ENCODE peak calls at places on chromosomes 12 and 14, in eight cellular contexts. One of them, this sample, is unnamed.
A peak's percentile ranks its signal among the peaks of the same experiment; 100 is the strongest.

GRCh38 chr12:28110329-28110728 is 79.9 kb upstream of the CCDC91 start:
- DNase-seq in right cardiac atrium: no peak
- DNase-seq in tibial artery: no peak
- DNase-seq in small intestine: no peak
- DNase-seq in H9: no peak
- DNase-seq in mammary epithelial cell: no peak
- DNase-seq in PC-3: peak; percentile 39
- DNase-seq in BE2C: no peak
- DNase-seq in this sample: no peak

GRCh38 chr12:77686760-77687159 is 143.9 kb upstream of the NAV3 start:
- DNase-seq in right cardiac atrium: no peak
- DNase-seq in tibial artery: no peak
- DNase-seq in small intestine: no peak
- DNase-seq in H9: no peak
- DNase-seq in mammary epithelial cell: no peak
- DNase-seq in PC-3: no peak
- DNase-seq in BE2C: no peak
- DNase-seq in this sample: no peak

GRCh38 chr12:107570721-107571120 is 114.9 kb upstream of the PWP1 start:
- DNase-seq in right cardiac atrium: no peak
- DNase-seq in tibial artery: no peak
- DNase-seq in small intestine: peak; percentile 89
- DNase-seq in H9: no peak
- DNase-seq in mammary epithelial cell: no peak
- DNase-seq in PC-3: peak; percentile 28
- DNase-seq in BE2C: peak; percentile 59
- DNase-seq in this sample: no peak

GRCh38 chr12:93877446-93877845 is 200.3 kb downstream of the CRADD start:
- DNase-seq in right cardiac atrium: no peak
- DNase-seq in tibial artery: no peak
- DNase-seq in small intestine: no peak
- DNase-seq in H9: no peak
- DNase-seq in mammary epithelial cell: no peak
- DNase-seq in PC-3: no peak
- DNase-seq in BE2C: no peak
- DNase-seq in this sample: no peak

GRCh38 chr14:104950021-104950420 is 25.3 kb downstream of the PLD4 start:
- DNase-seq in right cardiac atrium: no peak
- DNase-seq in tibial artery: no peak
- DNase-seq in small intestine: no peak
- DNase-seq in H9: no peak
- DNase-seq in mammary epithelial cell: no peak
- DNase-seq in PC-3: no peak
- DNase-seq in BE2C: no peak
- DNase-seq in this sample: peak; percentile 61

GRCh38 chr12:62760779-62761178 is 174.2 kb downstream of the PPM1H start:
- DNase-seq in right cardiac atrium: no peak
- DNase-seq in tibial artery: no peak
- DNase-seq in small intestine: peak; percentile 81
- DNase-seq in H9: no peak
- DNase-seq in mammary epithelial cell: no peak
- DNase-seq in PC-3: no peak
- DNase-seq in BE2C: no peak
- DNase-seq in this sample: no peak

GRCh38 chr12:32917094-32917611 is 20.6 kb upstream of the PKP2 start:
- DNase-seq in right cardiac atrium: no peak
- DNase-seq in tibial artery: no peak
- DNase-seq in small intestine: no peak
- DNase-seq in H9: no peak
- DNase-seq in mammary epithelial cell: peak; percentile 90
- DNase-seq in PC-3: peak; percentile 72
- DNase-seq in BE2C: no peak
- DNase-seq in this sample: no peak

GRCh38 chr12:58919271-58920101 is 818 bp downstream of the LRIG3 start:
- DNase-seq in right cardiac atrium: no peak
- DNase-seq in tibial artery: peak; percentile 75
- DNase-seq in small intestine: peak; percentile 74
- DNase-seq in H9: peak; percentile 40
- DNase-seq in mammary epithelial cell: peak; percentile 76
- DNase-seq in PC-3: peak; percentile 48
- DNase-seq in BE2C: no peak
- DNase-seq in this sample: no peak

GRCh38 chr14:53757732-53758131 is 198.9 kb downstream of the BMP4 start:
- DNase-seq in right cardiac atrium: no peak
- DNase-seq in tibial artery: no peak
- DNase-seq in small intestine: no peak
- DNase-seq in H9: no peak
- DNase-seq in mammary epithelial cell: no peak
- DNase-seq in PC-3: no peak
- DNase-seq in BE2C: no peak
- DNase-seq in this sample: no peak

GRCh38 chr14:22556990-22557623 is 31.9 kb downstream of the DAD1 start:
- DNase-seq in right cardiac atrium: peak; percentile 89
- DNase-seq in tibial artery: peak; percentile 91
- DNase-seq in small intestine: peak; percentile 72
- DNase-seq in H9: peak; percentile 87
- DNase-seq in mammary epithelial cell: peak; percentile 67
- DNase-seq in PC-3: peak; percentile 78
- DNase-seq in BE2C: peak; percentile 89
- DNase-seq in this sample: peak; percentile 95
- H3K4me1 ChIP-seq in right cardiac atrium: peaks cover 2% of the 10 kb centered on the region
- H3K4me1 ChIP-seq in tibial artery: peaks cover 7% of the 10 kb centered on the region
- H3K4me1 ChIP-seq in small intestine: peaks cover 2% of the 10 kb centered on the region
- H3K4me1 ChIP-seq in H9: no peaks in the 10 kb centered on the region
- H3K4me1 ChIP-seq in mammary epithelial cell: peaks cover 28% of the 10 kb centered on the region
- H3K4me1 ChIP-seq in PC-3: peaks cover 51% of the 10 kb centered on the region
- H3K4me1 ChIP-seq in BE2C: peaks cover 10% of the 10 kb centered on the region
- H3K4me1 ChIP-seq in this sample: peaks cover 29% of the 10 kb centered on the region

GRCh38 chr14:34035934-34036250 is 85.0 kb upstream of the EGLN3 start:
- DNase-seq in right cardiac atrium: no peak
- DNase-seq in tibial artery: no peak
- DNase-seq in small intestine: no peak
- DNase-seq in H9: no peak
- DNase-seq in mammary epithelial cell: no peak
- DNase-seq in PC-3: no peak
- DNase-seq in BE2C: no peak
- DNase-seq in this sample: no peak
- H3K4me1 ChIP-seq in right cardiac atrium: peaks cover 15% of the 10 kb centered on the region
- H3K4me1 ChIP-seq in tibial artery: no peaks in the 10 kb centered on the region
- H3K4me1 ChIP-seq in small intestine: peaks cover 3% of the 10 kb centered on the region
- H3K4me1 ChIP-seq in H9: no peaks in the 10 kb centered on the region
- H3K4me1 ChIP-seq in mammary epithelial cell: peaks cover 41% of the 10 kb centered on the region
- H3K4me1 ChIP-seq in PC-3: no peaks in the 10 kb centered on the region
- H3K4me1 ChIP-seq in BE2C: peaks cover 9% of the 10 kb centered on the region
- H3K4me1 ChIP-seq in this sample: no peaks in the 10 kb centered on the region

GRCh38 chr12:98182791-98183190 is 332.6 kb upstream of the TMPO start:
- DNase-seq in right cardiac atrium: no peak
- DNase-seq in tibial artery: no peak
- DNase-seq in small intestine: no peak
- DNase-seq in H9: no peak
- DNase-seq in mammary epithelial cell: no peak
- DNase-seq in PC-3: no peak
- DNase-seq in BE2C: no peak
- DNase-seq in this sample: no peak

GRCh38 chr12:98185606-98186005 is 329.8 kb upstream of the TMPO start:
- DNase-seq in right cardiac atrium: no peak
- DNase-seq in tibial artery: no peak
- DNase-seq in small intestine: no peak
- DNase-seq in H9: no peak
- DNase-seq in mammary epithelial cell: peak; percentile 3
- DNase-seq in PC-3: no peak
- DNase-seq in BE2C: no peak
- DNase-seq in this sample: no peak

GRCh38 chr12:98188649-98189048 is 326.7 kb upstream of the TMPO start:
- DNase-seq in right cardiac atrium: no peak
- DNase-seq in tibial artery: no peak
- DNase-seq in small intestine: no peak
- DNase-seq in H9: no peak
- DNase-seq in mammary epithelial cell: no peak
- DNase-seq in PC-3: peak; percentile 2
- DNase-seq in BE2C: no peak
- DNase-seq in this sample: no peak
- H3K4me1 ChIP-seq in right cardiac atrium: no peaks in the 10 kb centered on the region
- H3K4me1 ChIP-seq in tibial artery: no peaks in the 10 kb centered on the region
- H3K4me1 ChIP-seq in small intestine: no peaks in the 10 kb centered on the region
- H3K4me1 ChIP-seq in H9: no peaks in the 10 kb centered on the region
- H3K4me1 ChIP-seq in mammary epithelial cell: no peaks in the 10 kb centered on the region
- H3K4me1 ChIP-seq in PC-3: no peaks in the 10 kb centered on the region
- H3K4me1 ChIP-seq in BE2C: no peaks in the 10 kb centered on the region
- H3K4me1 ChIP-seq in this sample: no peaks in the 10 kb centered on the region

GRCh38 chr12:112160611-112161010 is 35.3 kb downstream of the TRAFD1 start:
- DNase-seq in right cardiac atrium: no peak
- DNase-seq in tibial artery: no peak
- DNase-seq in small intestine: no peak
- DNase-seq in H9: no peak
- DNase-seq in mammary epithelial cell: no peak
- DNase-seq in PC-3: no peak
- DNase-seq in BE2C: no peak
- DNase-seq in this sample: no peak
- H3K4me1 ChIP-seq in right cardiac atrium: no peaks in the 10 kb centered on the region
- H3K4me1 ChIP-seq in tibial artery: no peaks in the 10 kb centered on the region
- H3K4me1 ChIP-seq in small intestine: no peaks in the 10 kb centered on the region
- H3K4me1 ChIP-seq in H9: no peaks in the 10 kb centered on the region
- H3K4me1 ChIP-seq in mammary epithelial cell: no peaks in the 10 kb centered on the region
- H3K4me1 ChIP-seq in PC-3: no peaks in the 10 kb centered on the region
- H3K4me1 ChIP-seq in BE2C: no peaks in the 10 kb centered on the region
- H3K4me1 ChIP-seq in this sample: no peaks in the 10 kb centered on the region

DNA sequence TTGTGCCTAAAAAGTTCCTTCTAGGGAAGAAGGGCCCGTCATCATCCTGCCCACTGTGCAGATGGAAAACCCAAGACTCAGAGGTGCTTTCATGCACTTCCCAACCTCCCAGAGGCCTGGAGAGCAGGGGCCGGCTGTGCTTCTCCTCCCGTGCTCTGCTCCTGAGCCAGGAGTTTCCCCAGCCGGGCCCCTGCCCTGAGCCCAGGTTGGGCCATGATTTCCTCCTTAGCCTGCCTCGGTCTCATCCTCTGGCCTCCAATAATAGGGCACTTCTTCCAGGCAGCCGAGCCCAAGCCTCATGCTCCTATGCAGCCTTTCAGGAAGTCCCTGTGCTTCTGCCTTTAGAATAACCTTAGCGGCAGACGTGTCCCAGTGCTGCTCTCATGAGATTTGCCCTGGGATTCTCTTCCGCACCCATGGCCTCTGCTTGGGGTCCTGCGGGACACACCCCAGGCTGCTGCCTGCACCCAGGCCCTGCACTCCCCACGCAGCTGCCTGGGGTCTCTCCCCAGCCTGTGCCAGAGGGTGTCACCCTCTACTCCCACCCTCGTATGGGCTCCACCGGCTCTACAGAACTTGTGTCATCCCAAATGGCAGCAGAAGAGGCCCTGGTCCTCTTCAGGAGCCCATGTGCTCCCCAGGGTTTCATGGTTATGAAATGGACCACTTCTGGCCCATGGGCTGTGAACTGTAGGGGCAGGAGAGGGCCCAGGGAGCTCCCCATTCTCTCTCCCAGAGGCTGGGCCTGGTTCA is 359.3 kb downstream of the ADGRD1 start:
- DNase-seq in right cardiac atrium: no peak
- DNase-seq in tibial artery: no peak
- DNase-seq in small intestine: no peak
- DNase-seq in H9: no peak
- DNase-seq in mammary epithelial cell: no peak
- DNase-seq in PC-3: no peak
- DNase-seq in BE2C: no peak
- DNase-seq in this sample: no peak
- H3K4me1 ChIP-seq in right cardiac atrium: no peaks in the 10 kb centered on the region
- H3K4me1 ChIP-seq in tibial artery: no peaks in the 10 kb centered on the region
- H3K4me1 ChIP-seq in small intestine: no peaks in the 10 kb centered on the region
- H3K4me1 ChIP-seq in H9: peaks cover 3% of the 10 kb centered on the region
- H3K4me1 ChIP-seq in mammary epithelial cell: no peaks in the 10 kb centered on the region
- H3K4me1 ChIP-seq in PC-3: no peaks in the 10 kb centered on the region
- H3K4me1 ChIP-seq in BE2C: no peaks in the 10 kb centered on the region
- H3K4me1 ChIP-seq in this sample: no peaks in the 10 kb centered on the region

GRCh38 chr14:60257862-60258261 is 8.8 kb downstream of the PPM1A start:
- DNase-seq in right cardiac atrium: no peak
- DNase-seq in tibial artery: no peak
- DNase-seq in small intestine: no peak
- DNase-seq in H9: no peak
- DNase-seq in mammary epithelial cell: no peak
- DNase-seq in PC-3: no peak
- DNase-seq in BE2C: no peak
- DNase-seq in this sample: no peak
- H3K4me1 ChIP-seq in right cardiac atrium: peaks cover 2% of the 10 kb centered on the region
- H3K4me1 ChIP-seq in tibial artery: peaks cover 11% of the 10 kb centered on the region
- H3K4me1 ChIP-seq in small intestine: peaks cover 1% of the 10 kb centered on the region
- H3K4me1 ChIP-seq in H9: no peaks in the 10 kb centered on the region
- H3K4me1 ChIP-seq in mammary epithelial cell: no peaks in the 10 kb centered on the region
- H3K4me1 ChIP-seq in PC-3: peaks cover 15% of the 10 kb centered on the region
- H3K4me1 ChIP-seq in BE2C: no peaks in the 10 kb centered on the region
- H3K4me1 ChIP-seq in this sample: peaks cover 8% of the 10 kb centered on the region

GRCh38 chr12:95976416-95976832 is 19.7 kb downstream of the HAL start:
- DNase-seq in right cardiac atrium: no peak
- DNase-seq in tibial artery: no peak
- DNase-seq in small intestine: no peak
- DNase-seq in H9: no peak
- DNase-seq in mammary epithelial cell: peak; percentile 64
- DNase-seq in PC-3: peak; percentile 46
- DNase-seq in BE2C: no peak
- DNase-seq in this sample: no peak
- H3K4me1 ChIP-seq in right cardiac atrium: no peaks in the 10 kb centered on the region
- H3K4me1 ChIP-seq in tibial artery: no peaks in the 10 kb centered on the region
- H3K4me1 ChIP-seq in small intestine: no peaks in the 10 kb centered on the region
- H3K4me1 ChIP-seq in H9: peaks cover 2% of the 10 kb centered on the region
- H3K4me1 ChIP-seq in mammary epithelial cell: peaks cover 5% of the 10 kb centered on the region
- H3K4me1 ChIP-seq in PC-3: no peaks in the 10 kb centered on the region
- H3K4me1 ChIP-seq in BE2C: no peaks in the 10 kb centered on the region
- H3K4me1 ChIP-seq in this sample: no peaks in the 10 kb centered on the region

DNA sequence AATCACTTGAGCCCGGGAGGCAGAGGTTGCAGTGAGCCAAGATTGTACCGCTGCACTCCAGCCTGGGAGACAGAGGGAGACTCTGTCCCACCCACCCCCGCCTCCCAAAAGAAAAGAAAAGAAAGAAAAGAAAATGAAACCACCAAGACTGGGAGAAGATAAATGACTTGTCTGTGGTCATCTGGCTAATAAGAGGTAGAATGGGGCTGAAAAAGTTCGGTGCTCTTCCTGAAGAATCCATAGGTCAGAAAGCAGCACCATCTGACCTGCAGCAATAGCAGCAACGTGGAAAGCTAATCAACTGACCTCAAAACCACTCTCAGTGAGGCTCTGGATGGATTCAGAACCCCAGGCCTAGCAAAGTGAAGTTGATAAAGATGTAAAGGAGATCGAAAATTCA is 25.2 kb downstream of the SSH1 start:
- DNase-seq in right cardiac atrium: no peak
- DNase-seq in tibial artery: no peak
- DNase-seq in small intestine: no peak
- DNase-seq in H9: no peak
- DNase-seq in mammary epithelial cell: no peak
- DNase-seq in PC-3: no peak
- DNase-seq in BE2C: no peak
- DNase-seq in this sample: no peak
- H3K4me1 ChIP-seq in right cardiac atrium: peaks cover 40% of the 10 kb centered on the region
- H3K4me1 ChIP-seq in tibial artery: peaks cover 51% of the 10 kb centered on the region
- H3K4me1 ChIP-seq in small intestine: no peaks in the 10 kb centered on the region
- H3K4me1 ChIP-seq in H9: peaks cover 5% of the 10 kb centered on the region
- H3K4me1 ChIP-seq in mammary epithelial cell: peaks cover 46% of the 10 kb centered on the region
- H3K4me1 ChIP-seq in PC-3: peaks cover 19% of the 10 kb centered on the region
- H3K4me1 ChIP-seq in BE2C: peaks cover 5% of the 10 kb centered on the region
- H3K4me1 ChIP-seq in this sample: peaks cover 18% of the 10 kb centered on the region

GRCh38 chr12:111363578-111363977 is 5.3 kb downstream of the PHETA1 start:
- DNase-seq in right cardiac atrium: no peak
- DNase-seq in tibial artery: no peak
- DNase-seq in small intestine: no peak
- DNase-seq in H9: no peak
- DNase-seq in mammary epithelial cell: no peak
- DNase-seq in PC-3: no peak
- DNase-seq in BE2C: no peak
- DNase-seq in this sample: no peak
- H3K4me1 ChIP-seq in right cardiac atrium: no peaks in the 10 kb centered on the region
- H3K4me1 ChIP-seq in tibial artery: peaks cover 8% of the 10 kb centered on the region
- H3K4me1 ChIP-seq in small intestine: peaks cover 2% of the 10 kb centered on the region
- H3K4me1 ChIP-seq in H9: no peaks in the 10 kb centered on the region
- H3K4me1 ChIP-seq in mammary epithelial cell: peaks cover 8% of the 10 kb centered on the region
- H3K4me1 ChIP-seq in PC-3: peaks cover 12% of the 10 kb centered on the region
- H3K4me1 ChIP-seq in BE2C: no peaks in the 10 kb centered on the region
- H3K4me1 ChIP-seq in this sample: peaks cover 13% of the 10 kb centered on the region